ENCODE peak calls at places on chromosomes 13 and 19, in four cellular contexts. One of them, this sample, is unnamed.

GRCh38 chr19:13887039-13887438 is 10.1 kb downstream of the NANOS3 start:
- DNase-seq in nephron progenitor cell: no peak
- DNase-seq in SIG-M5: no peak
- DNase-seq in cardiac fibroblast: no peak
- DNase-seq in this sample: no peak

GRCh38 chr19:6250024-6250605 is 29.7 kb downstream of the MLLT1 start:
- DNase-seq in nephron progenitor cell: no peak
- DNase-seq in SIG-M5: no peak
- DNase-seq in cardiac fibroblast: peak; percentile 43
- DNase-seq in this sample: no peak

GRCh38 chr19:41500443-41500842 is 57.5 kb downstream of the ERICH4 start:
- DNase-seq in nephron progenitor cell: no peak
- DNase-seq in SIG-M5: no peak
- DNase-seq in cardiac fibroblast: no peak
- DNase-seq in this sample: no peak

GRCh38 chr13:46797468-46798237 is 692 bp upstream of the ESD start:
- DNase-seq in nephron progenitor cell: no peak
- DNase-seq in SIG-M5: no peak
- DNase-seq in cardiac fibroblast: no peak
- DNase-seq in this sample: no peak

GRCh38 chr19:46624958-46625661 is at the start of gene PTGIR:
- DNase-seq in nephron progenitor cell: no peak
- DNase-seq in SIG-M5: no peak
- DNase-seq in cardiac fibroblast: peak; percentile 89
- DNase-seq in this sample: peak; percentile 64

GRCh38 chr13:31200636-31200970 is 828 bp downstream of the B3GLCT start:
- DNase-seq in nephron progenitor cell: peak; percentile 71
- DNase-seq in SIG-M5: no peak
- DNase-seq in cardiac fibroblast: peak; percentile 36
- DNase-seq in this sample: peak; percentile 60

GRCh38 chr19:13526552-13526951 is 20.3 kb upstream of the CACNA1A start:
- DNase-seq in nephron progenitor cell: peak; percentile 40
- DNase-seq in SIG-M5: no peak
- DNase-seq in cardiac fibroblast: peak; percentile 19
- DNase-seq in this sample: no peak

GRCh38 chr19:36236946-36237310 is 22.0 kb downstream of the ZNF146 start:
- DNase-seq in nephron progenitor cell: no peak
- DNase-seq in SIG-M5: no peak
- DNase-seq in cardiac fibroblast: no peak
- DNase-seq in this sample: no peak

GRCh38 chr13:27788271-27788670 is 4.0 kb upstream of the GSX1 start:
- DNase-seq in nephron progenitor cell: no peak
- DNase-seq in SIG-M5: no peak
- DNase-seq in cardiac fibroblast: no peak
- DNase-seq in this sample: no peak

GRCh38 chr19:9406798-9407352 is 28.5 kb downstream of the ZNF266 start:
- DNase-seq in nephron progenitor cell: no peak
- DNase-seq in SIG-M5: no peak
- DNase-seq in cardiac fibroblast: peak; percentile 94
- DNase-seq in this sample: peak; percentile 36

GRCh38 chr19:15875075-15875474 is 22.8 kb downstream of the CYP4F2 start:
- DNase-seq in nephron progenitor cell: no peak
- DNase-seq in SIG-M5: no peak
- DNase-seq in cardiac fibroblast: no peak
- DNase-seq in this sample: no peak

GRCh38 chr19:290539-291521 is at the start of gene PLPP2:
- DNase-seq in nephron progenitor cell: no peak
- DNase-seq in SIG-M5: no peak
- DNase-seq in cardiac fibroblast: no peak
- DNase-seq in this sample: no peak

GRCh38 chr13:98575009-98575866 is 1.7 kb downstream of the STK24 start:
- DNase-seq in nephron progenitor cell: no peak
- DNase-seq in SIG-M5: no peak
- DNase-seq in cardiac fibroblast: peak; percentile 40
- DNase-seq in this sample: no peak

GRCh38 chr19:42068361-42068755 is 1.6 kb downstream of the GRIK5 start:
- DNase-seq in nephron progenitor cell: no peak
- DNase-seq in SIG-M5: no peak
- DNase-seq in cardiac fibroblast: no peak
- DNase-seq in this sample: no peak

This sample was measured in 8988T.